ENCODE peak calls at places on chromosomes 3 and 15, in ten cellular contexts. N, K, M, O, Z, T, C, I, G and J are unnamed samples.

GRCh38 chr3:73255609-73256029 is 194.2 kb downstream of the EBLN2 start:
- DNase-seq in I (no peak), C (no peak), Z (no peak), T (no peak), K (peak; percentile 95), M (no peak), N (no peak), G (no peak), O (peak; percentile 43), J (no peak)

GRCh38 chr3:188052229-188052965 is 101.6 kb upstream of the LPP start:
- DNase-seq in Z (no peak), G (no peak), N (no peak), I (peak; percentile 35), K (no peak), C (peak; percentile 94), M (no peak), T (no peak), O (peak; percentile 91), J (no peak)

GRCh38 chr3:115293321-115293720 is 146.2 kb upstream of the ZBTB20 start:
- DNase-seq in C (no peak), G (no peak), O (no peak), I (no peak), N (no peak), T (no peak), K (no peak), Z (no peak), M (no peak), J (no peak)

GRCh38 chr3:122496529-122496928 is 18.2 kb downstream of the KPNA1 start:
- DNase-seq in M (no peak), O (no peak), C (no peak), N (no peak), K (peak; percentile 29), G (no peak), Z (no peak), T (no peak), I (no peak), J (no peak)

GRCh38 chr15:57375827-57376694 is at the start of gene CGNL1:
- DNase-seq in G (no peak), N (no peak), I (peak; percentile 62), O (peak; percentile 30), K (no peak), C (no peak), Z (no peak), M (no peak), T (no peak), J (no peak)

GRCh38 chr3:127454968-127455367 is 135.6 kb downstream of the TPRA1 start:
- DNase-seq in T (no peak), C (no peak), M (no peak), K (no peak), O (peak; percentile 2), N (no peak), G (no peak), Z (no peak), I (no peak), J (no peak)

GRCh38 chr3:110414851-110415250 is 656.8 kb upstream of the NECTIN3 start:
- DNase-seq in O (no peak), T (peak; percentile 41), G (no peak), N (no peak), C (no peak), I (no peak), K (peak; percentile 87), Z (no peak), M (no peak), J (peak; percentile 35)

GRCh38 chr3:159187232-159187631 is 385.4 kb downstream of the MFSD1 start:
- DNase-seq in G (no peak), C (no peak), I (no peak), T (no peak), Z (no peak), N (no peak), K (no peak), M (no peak), O (no peak), J (no peak)

GRCh38 chr15:52217186-52217585 is 26.0 kb upstream of the GNB5 start:
- DNase-seq in K (peak; percentile 14), T (no peak), O (no peak), C (peak; percentile 51), Z (no peak), I (peak; percentile 23), G (no peak), N (peak; percentile 59), M (no peak), J (no peak)

GRCh38 chr3:33194303-33194702 is 24.3 kb downstream of the SUSD5 start:
- DNase-seq in T (no peak), C (no peak), N (no peak), O (no peak), I (no peak), M (no peak), G (no peak), Z (no peak), K (peak; percentile 36), J (no peak)

GRCh38 chr3:53027254-53027844 is 18.5 kb downstream of the SFMBT1 start:
- DNase-seq in G (no peak), C (no peak), Z (no peak), M (no peak), T (no peak), I (no peak), N (no peak), O (no peak), K (no peak), J (no peak)

GRCh38 chr3:14876942-14877341 is 58.2 kb downstream of the FGD5 start:
- DNase-seq in K (peak; percentile 19), Z (no peak), M (no peak), O (peak; percentile 92), N (no peak), C (peak; percentile 23), G (no peak), I (no peak), T (no peak), J (no peak)

GRCh38 chr15:86572368-86572841 is 492.7 kb downstream of the AGBL1 start:
- DNase-seq in G (no peak), I (no peak), K (no peak), Z (no peak), C (no peak), T (no peak), O (no peak), N (no peak), M (no peak), J (no peak)

GRCh38 chr15:40282144-40282869 is 557 bp downstream of the ANKRD63 start:
- DNase-seq in I (peak; percentile 51), T (no peak), O (no peak), G (peak; percentile 66), C (no peak), K (no peak), N (peak; percentile 80), Z (peak; percentile 12), M (peak; percentile 42), J (no peak)

GRCh38 chr15:90603893-90604292 is 74.2 kb downstream of the CRTC3 start:
- DNase-seq in C (no peak), Z (peak; percentile 1), G (no peak), K (peak; percentile 15), O (no peak), I (no peak), M (peak; percentile 11), N (peak; percentile 64), T (no peak), J (no peak)